ENCODE peak calls at places on chromosomes 3 and 15, in nine cellular contexts. T is tibial nerve, H is right lobe of liver, I is IMR-90, V is body of pancreas, G is HepG2, A is lung, M is brain microvascular endothelial cell, Q is lower lobe of right lung. Y is an unnamed sample.

GRCh38 chr15:48992545-48992944 is 28.8 kb upstream of the SHC4 start:
- DNase-seq in I (no peak), M (no peak), T (no peak), G (no peak), Q (no peak), A (no peak), V (no peak), H (no peak), Y (no peak)

GRCh38 chr3:111989061-111989678 is 9.6 kb upstream of the TAGLN3 start:
- DNase-seq in M (peak; percentile 63), I (peak; percentile 80), Q (no peak), T (no peak), H (no peak), G (peak; percentile 53), A (no peak), V (no peak), Y (peak; percentile 69)

GRCh38 chr15:38531509-38531908 is 33.1 kb downstream of the RASGRP1 start:
- DNase-seq in V (no peak), G (no peak), Q (no peak), A (no peak), T (no peak), I (peak; percentile 47), M (peak; percentile 17), H (no peak), Y (no peak)

GRCh38 chr3:33392703-33393125 is 47.5 kb downstream of the UBP1 start:
- DNase-seq in H (no peak), G (no peak), M (peak; percentile 91), A (no peak), T (no peak), I (peak; percentile 93), Q (no peak), V (no peak), Y (no peak)

GRCh38 chr15:38247336-38247735 is 5.3 kb upstream of the SPRED1 start:
- DNase-seq in T (no peak), M (no peak), I (no peak), H (no peak), Q (no peak), G (no peak), A (no peak), V (no peak), Y (no peak)

GRCh38 chr3:56411147-56411546 is 57.1 kb downstream of the ERC2 start:
- DNase-seq in G (no peak), M (no peak), V (no peak), I (no peak), H (no peak), A (no peak), Q (no peak), T (no peak), Y (no peak)

GRCh38 chr3:98763814-98764691 is 913 bp downstream of the ST3GAL6 start:
- DNase-seq in M (no peak), I (no peak), V (no peak), A (no peak), Q (peak; percentile 44), H (no peak), T (no peak), G (no peak), Y (no peak)

GRCh38 chr3:49415931-49416601 is 3.8 kb downstream of the TCTA start:
- DNase-seq in I (no peak), A (no peak), G (no peak), Q (no peak), V (no peak), H (no peak), T (no peak), M (no peak), Y (peak; percentile 69)

GRCh38 chr3:189143321-189143720 is 28.4 kb upstream of the TPRG1 start:
- DNase-seq in Q (no peak), H (no peak), T (no peak), M (peak; percentile 4), A (no peak), G (no peak), I (peak; percentile 3), V (no peak), Y (no peak)

GRCh38 chr3:58152225-58153015 is 58.4 kb downstream of the DNASE1L3 start:
- DNase-seq in V (no peak), H (no peak), A (no peak), Q (no peak), T (no peak), I (no peak), M (no peak), G (no peak), Y (no peak)

GRCh38 chr3:112653209-112653871 is 12.4 kb upstream of the CCDC80 start:
- DNase-seq in G (no peak), I (peak; percentile 98), V (no peak), Q (no peak), M (peak; percentile 97), T (peak; percentile 54), H (no peak), A (no peak), Y (no peak)

DNA sequence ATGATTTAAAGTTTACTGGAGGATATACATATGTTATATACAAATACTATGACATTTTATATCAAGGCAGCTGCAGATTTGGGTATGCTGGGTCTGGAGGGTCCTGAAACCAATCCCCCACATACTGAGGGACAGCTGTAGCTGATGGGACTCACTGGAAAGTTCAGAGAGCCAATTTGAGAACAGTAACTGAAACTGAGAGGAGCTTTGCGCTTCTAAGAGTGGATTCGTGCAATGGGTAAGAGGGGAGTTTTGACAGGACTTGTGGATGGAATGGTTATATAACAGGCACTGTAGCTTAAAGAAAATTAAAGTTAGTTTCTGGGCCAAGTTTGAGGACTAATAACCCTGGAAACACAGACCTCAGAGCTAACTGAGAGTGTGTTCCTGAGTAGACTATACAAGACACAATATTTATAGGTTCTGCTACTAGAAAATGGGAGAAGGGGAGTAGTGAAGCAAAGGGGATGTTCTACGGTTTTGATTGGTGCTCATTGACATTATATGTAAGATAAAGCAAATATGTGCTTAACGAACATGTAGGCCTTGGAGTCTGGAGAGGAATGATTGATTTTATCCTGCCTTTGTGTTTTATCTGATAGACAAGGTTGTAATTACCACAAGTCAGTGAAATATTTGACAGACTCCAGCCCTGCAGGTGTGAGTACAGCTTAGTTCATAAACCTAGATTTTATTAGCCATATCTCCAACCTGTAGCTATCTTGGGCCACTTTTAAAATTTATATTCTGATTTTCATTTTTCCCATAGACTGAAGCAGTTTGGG is 4.8 kb upstream of the ZMAT3 start:
- DNase-seq in Q (no peak), A (no peak), M (no peak), V (no peak), I (no peak), H (no peak), G (no peak), T (no peak), Y (no peak)
- H3K27me3 ChIP-seq in Q (no peaks in the 10 kb centered on the region), A (no peaks in the 10 kb centered on the region), M (no peaks in the 10 kb centered on the region), V (no peaks in the 10 kb centered on the region), I (no peaks in the 10 kb centered on the region), H (no peaks in the 10 kb centered on the region), G (no peaks in the 10 kb centered on the region), T (no peaks in the 10 kb centered on the region), Y (no peaks in the 10 kb centered on the region)

GRCh38 chr3:194251891-194252560 is 99.1 kb downstream of the CPN2 start:
- DNase-seq in V (no peak), H (no peak), A (no peak), T (no peak), I (no peak), G (no peak), Q (no peak), M (no peak), Y (no peak)
- H3K27me3 ChIP-seq in V (no peaks in the 10 kb centered on the region), H (no peaks in the 10 kb centered on the region), A (no peaks in the 10 kb centered on the region), T (no peaks in the 10 kb centered on the region), I (peaks cover 70% of the 10 kb centered on the region), G (peaks cover 5% of the 10 kb centered on the region), Q (no peaks in the 10 kb centered on the region), M (peaks cover 71% of the 10 kb centered on the region), Y (no peaks in the 10 kb centered on the region)

GRCh38 chr15:70213779-70214178 is 116.1 kb upstream of the TLE3 start:
- DNase-seq in H (no peak), G (no peak), T (no peak), Q (no peak), I (no peak), V (no peak), A (no peak), M (no peak), Y (no peak)

GRCh38 chr15:70210538-70210937 is 112.8 kb upstream of the TLE3 start:
- DNase-seq in T (no peak), V (no peak), Q (no peak), G (no peak), A (no peak), H (no peak), M (no peak), I (no peak), Y (no peak)

GRCh38 chr15:70214266-70214665 is 116.5 kb upstream of the TLE3 start:
- DNase-seq in Q (no peak), T (no peak), I (no peak), G (no peak), M (no peak), V (no peak), H (no peak), A (no peak), Y (no peak)

GRCh38 chr15:70212963-70213315 is 115.2 kb upstream of the TLE3 start:
- DNase-seq in Q (no peak), I (no peak), A (no peak), V (no peak), G (no peak), T (no peak), H (no peak), M (no peak), Y (no peak)

GRCh38 chr15:70212288-70212962 is 114.7 kb upstream of the TLE3 start:
- DNase-seq in M (no peak), Q (no peak), A (peak; percentile 74), T (no peak), H (no peak), V (no peak), I (no peak), G (no peak), Y (no peak)
- H3K27me3 ChIP-seq in M (peaks cover 2% of the 10 kb centered on the region), Q (no peaks in the 10 kb centered on the region), A (no peaks in the 10 kb centered on the region), T (no peaks in the 10 kb centered on the region), H (no peaks in the 10 kb centered on the region), V (no peaks in the 10 kb centered on the region), I (peaks cover 63% of the 10 kb centered on the region), G (peaks cover 3% of the 10 kb centered on the region), Y (peaks cover 3% of the 10 kb centered on the region)

DNA sequence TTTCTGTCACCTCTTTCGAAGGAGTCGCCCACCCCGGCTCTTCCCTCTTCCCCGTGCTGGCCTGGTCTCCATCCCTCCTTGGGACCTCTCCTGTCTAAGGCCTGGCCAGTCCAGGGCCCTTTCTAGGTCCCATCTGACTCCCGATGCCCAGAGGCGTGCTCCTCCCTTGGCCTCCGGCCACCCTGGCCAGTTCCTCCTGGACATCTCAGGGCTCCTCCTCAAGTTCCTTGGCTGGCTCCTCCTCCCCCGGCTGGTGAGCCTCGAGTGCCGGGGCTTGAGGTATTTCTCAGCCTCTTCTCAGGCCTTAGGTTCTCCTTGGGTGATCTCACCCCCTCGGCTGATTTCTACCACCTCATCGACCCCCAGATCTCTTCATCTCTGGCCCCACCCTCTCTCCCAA is 94.5 kb upstream of the SLC6A6 start:
- DNase-seq in I (no peak), T (no peak), V (no peak), M (no peak), Q (no peak), G (no peak), A (no peak), H (no peak), Y (no peak)
- H3K27me3 ChIP-seq in I (peaks cover 32% of the 10 kb centered on the region), T (no peaks in the 10 kb centered on the region), V (no peaks in the 10 kb centered on the region), M (peaks cover 30% of the 10 kb centered on the region), Q (peaks cover 2% of the 10 kb centered on the region), G (peaks cover 5% of the 10 kb centered on the region), A (no peaks in the 10 kb centered on the region), H (no peaks in the 10 kb centered on the region), Y (no peaks in the 10 kb centered on the region)

Y was measured in small intestine.